ENCODE peak calls at places on chromosomes 5 and 9, in five cellular contexts. One of them, this sample, is unnamed.

GRCh38 chr5:50575745-50576144 is 90.7 kb upstream of the PARP8 start:
- DNase-seq in WTC11: no peak
- DNase-seq in activated B cell treated with CpG ODN at 0.5 μM for 24 hours: no peak
- DNase-seq in mammary epithelial cell: no peak
- DNase-seq in GM20000: no peak
- DNase-seq in this sample: no peak

GRCh38 chr5:133868946-133869674 is 99.3 kb downstream of the C5orf15 start:
- DNase-seq in WTC11: peak; percentile 74
- DNase-seq in activated B cell treated with CpG ODN at 0.5 μM for 24 hours: peak; percentile 64
- DNase-seq in GM20000: peak; percentile 79
- DNase-seq in mammary epithelial cell: peak; percentile 39
- DNase-seq in this sample: peak; percentile 84

GRCh38 chr9:108296056-108296455 is 559.7 kb downstream of the ACTL7B start:
- DNase-seq in mammary epithelial cell: peak; percentile 83
- DNase-seq in GM20000: no peak
- DNase-seq in activated B cell treated with CpG ODN at 0.5 μM for 24 hours: no peak
- DNase-seq in WTC11: no peak
- DNase-seq in this sample: no peak

GRCh38 chr9:125240649-125240999 is 519 bp downstream of the HSPA5 start:
- DNase-seq in mammary epithelial cell: peak; percentile 44
- DNase-seq in GM20000: peak; percentile 7
- DNase-seq in activated B cell treated with CpG ODN at 0.5 μM for 24 hours: no peak
- DNase-seq in WTC11: no peak
- DNase-seq in this sample: peak; percentile 12

GRCh38 chr5:155883966-155884555 is 442.9 kb upstream of the SGCD start:
- DNase-seq in GM20000: no peak
- DNase-seq in WTC11: no peak
- DNase-seq in mammary epithelial cell: no peak
- DNase-seq in activated B cell treated with CpG ODN at 0.5 μM for 24 hours: no peak
- DNase-seq in this sample: no peak

GRCh38 chr5:107621089-107621488 is 49.6 kb downstream of the EFNA5 start:
- DNase-seq in mammary epithelial cell: no peak
- DNase-seq in GM20000: no peak
- DNase-seq in WTC11: no peak
- DNase-seq in activated B cell treated with CpG ODN at 0.5 μM for 24 hours: no peak
- DNase-seq in this sample: no peak

GRCh38 chr9:87537625-87538024 is 40.0 kb downstream of the DAPK1 start:
- DNase-seq in WTC11: no peak
- DNase-seq in mammary epithelial cell: no peak
- DNase-seq in activated B cell treated with CpG ODN at 0.5 μM for 24 hours: no peak
- DNase-seq in GM20000: no peak
- DNase-seq in this sample: no peak

GRCh38 chr9:14846871-14847311 is 63.3 kb downstream of the FREM1 start:
- DNase-seq in activated B cell treated with CpG ODN at 0.5 μM for 24 hours: peak; percentile 16
- DNase-seq in GM20000: peak; percentile 63
- DNase-seq in mammary epithelial cell: peak; percentile 23
- DNase-seq in WTC11: peak; percentile 90
- DNase-seq in this sample: peak; percentile 63

GRCh38 chr5:150317048-150318003 is 14.6 kb upstream of the ARSI start:
- DNase-seq in activated B cell treated with CpG ODN at 0.5 μM for 24 hours: no peak
- DNase-seq in GM20000: no peak
- DNase-seq in mammary epithelial cell: peak; percentile 96
- DNase-seq in WTC11: no peak
- DNase-seq in this sample: peak; percentile 82

GRCh38 chr9:7963026-7963425 is 163.4 kb upstream of the DMAC1 start:
- DNase-seq in WTC11: no peak
- DNase-seq in activated B cell treated with CpG ODN at 0.5 μM for 24 hours: no peak
- DNase-seq in GM20000: no peak
- DNase-seq in mammary epithelial cell: no peak
- DNase-seq in this sample: no peak

GRCh38 chr5:1793301-1793740 is 6.3 kb downstream of the MRPL36 start:
- DNase-seq in mammary epithelial cell: no peak
- DNase-seq in GM20000: no peak
- DNase-seq in activated B cell treated with CpG ODN at 0.5 μM for 24 hours: no peak
- DNase-seq in WTC11: no peak
- DNase-seq in this sample: no peak

GRCh38 chr9:134913041-134913712 is 4.5 kb downstream of the FCN1 start:
- DNase-seq in mammary epithelial cell: no peak
- DNase-seq in WTC11: no peak
- DNase-seq in GM20000: no peak
- DNase-seq in activated B cell treated with CpG ODN at 0.5 μM for 24 hours: no peak
- DNase-seq in this sample: no peak

GRCh38 chr9:14437336-14438231 is 123.6 kb upstream of the NFIB start:
- DNase-seq in GM20000: no peak
- DNase-seq in WTC11: no peak
- DNase-seq in activated B cell treated with CpG ODN at 0.5 μM for 24 hours: no peak
- DNase-seq in mammary epithelial cell: no peak
- DNase-seq in this sample: no peak

GRCh38 chr5:68757813-68758212 is 336.0 kb upstream of the SLC30A5 start:
- DNase-seq in GM20000: no peak
- DNase-seq in activated B cell treated with CpG ODN at 0.5 μM for 24 hours: no peak
- DNase-seq in mammary epithelial cell: no peak
- DNase-seq in WTC11: no peak
- DNase-seq in this sample: no peak

GRCh38 chr5:133373121-133373870 is 239.0 kb downstream of the FSTL4 start:
- DNase-seq in mammary epithelial cell: peak; percentile 78
- DNase-seq in WTC11: no peak
- DNase-seq in activated B cell treated with CpG ODN at 0.5 μM for 24 hours: no peak
- DNase-seq in GM20000: no peak
- DNase-seq in this sample: no peak

GRCh38 chr5:17990168-17990567 is 355.9 kb downstream of the TAF11L14 start:
- DNase-seq in WTC11: no peak
- DNase-seq in activated B cell treated with CpG ODN at 0.5 μM for 24 hours: no peak
- DNase-seq in GM20000: no peak
- DNase-seq in mammary epithelial cell: no peak
- DNase-seq in this sample: no peak

GRCh38 chr9:70479880-70480291 is 65.4 kb upstream of the KLF9 start:
- DNase-seq in WTC11: peak; percentile 17
- DNase-seq in activated B cell treated with CpG ODN at 0.5 μM for 24 hours: no peak
- DNase-seq in mammary epithelial cell: no peak
- DNase-seq in GM20000: no peak
- DNase-seq in this sample: peak; percentile 43

GRCh38 chr5:98206566-98206965 is 566.9 kb upstream of the RGMB start:
- DNase-seq in mammary epithelial cell: no peak
- DNase-seq in activated B cell treated with CpG ODN at 0.5 μM for 24 hours: no peak
- DNase-seq in GM20000: no peak
- DNase-seq in WTC11: no peak
- DNase-seq in this sample: no peak

GRCh38 chr5:75048457-75048953 is 3.9 kb downstream of the GCNT4 start:
- DNase-seq in GM20000: peak; percentile 42
- DNase-seq in mammary epithelial cell: no peak
- DNase-seq in WTC11: no peak
- DNase-seq in activated B cell treated with CpG ODN at 0.5 μM for 24 hours: no peak
- DNase-seq in this sample: no peak

GRCh38 chr5:72482046-72482445 is 25.2 kb downstream of the ZNF366 start:
- DNase-seq in WTC11: no peak
- DNase-seq in activated B cell treated with CpG ODN at 0.5 μM for 24 hours: no peak
- DNase-seq in GM20000: no peak
- DNase-seq in mammary epithelial cell: no peak
- DNase-seq in this sample: no peak

GRCh38 chr9:3746296-3747275 is 220.8 kb upstream of the RFX3 start:
- DNase-seq in activated B cell treated with CpG ODN at 0.5 μM for 24 hours: no peak
- DNase-seq in GM20000: no peak
- DNase-seq in WTC11: no peak
- DNase-seq in mammary epithelial cell: peak; percentile 93
- DNase-seq in this sample: no peak

GRCh38 chr9:114389612-114390368 is 2.0 kb upstream of the AKNA start:
- DNase-seq in WTC11: no peak
- DNase-seq in mammary epithelial cell: no peak
- DNase-seq in GM20000: no peak
- DNase-seq in activated B cell treated with CpG ODN at 0.5 μM for 24 hours: no peak
- DNase-seq in this sample: no peak

GRCh38 chr9:18544456-18544855 is 70.5 kb downstream of the ADAMTSL1 start:
- DNase-seq in GM20000: no peak
- DNase-seq in mammary epithelial cell: peak; percentile 63
- DNase-seq in WTC11: no peak
- DNase-seq in activated B cell treated with CpG ODN at 0.5 μM for 24 hours: no peak
- DNase-seq in this sample: no peak

GRCh38 chr5:143033535-143034260 is 263.5 kb downstream of the ARHGAP26 start:
- DNase-seq in activated B cell treated with CpG ODN at 0.5 μM for 24 hours: no peak
- DNase-seq in mammary epithelial cell: peak; percentile 97
- DNase-seq in GM20000: no peak
- DNase-seq in WTC11: no peak
- DNase-seq in this sample: no peak

GRCh38 chr5:150593593-150593992 is 46.9 kb upstream of the SYNPO start:
- DNase-seq in WTC11: no peak
- DNase-seq in mammary epithelial cell: no peak
- DNase-seq in GM20000: no peak
- DNase-seq in activated B cell treated with CpG ODN at 0.5 μM for 24 hours: no peak
- DNase-seq in this sample: no peak

GRCh38 chr9:37998881-37999311 is 70.1 kb downstream of the SHB start:
- DNase-seq in WTC11: no peak
- DNase-seq in activated B cell treated with CpG ODN at 0.5 μM for 24 hours: no peak
- DNase-seq in GM20000: no peak
- DNase-seq in mammary epithelial cell: peak; percentile 40
- DNase-seq in this sample: no peak

GRCh38 chr5:57906637-57907036 is 424.0 kb upstream of the ACTBL2 start:
- DNase-seq in WTC11: no peak
- DNase-seq in mammary epithelial cell: no peak
- DNase-seq in GM20000: no peak
- DNase-seq in activated B cell treated with CpG ODN at 0.5 μM for 24 hours: no peak
- DNase-seq in this sample: no peak

GRCh38 chr9:83956288-83957028 is 23.6 kb downstream of the HNRNPK start:
- DNase-seq in GM20000: peak; percentile 75
- DNase-seq in mammary epithelial cell: no peak
- DNase-seq in activated B cell treated with CpG ODN at 0.5 μM for 24 hours: peak; percentile 62
- DNase-seq in WTC11: peak; percentile 66
- DNase-seq in this sample: peak; percentile 56

GRCh38 chr9:130970052-130970451 is 31.0 kb upstream of the FIBCD1 start:
- DNase-seq in GM20000: no peak
- DNase-seq in mammary epithelial cell: no peak
- DNase-seq in activated B cell treated with CpG ODN at 0.5 μM for 24 hours: no peak
- DNase-seq in WTC11: no peak
- DNase-seq in this sample: no peak

GRCh38 chr5:38603691-38604090 is 47.2 kb upstream of the LIFR start:
- DNase-seq in GM20000: no peak
- DNase-seq in WTC11: no peak
- DNase-seq in activated B cell treated with CpG ODN at 0.5 μM for 24 hours: no peak
- DNase-seq in mammary epithelial cell: no peak
- DNase-seq in this sample: no peak

GRCh38 chr5:179623001-179623905 is at the start of gene HNRNPH1:
- DNase-seq in GM20000: peak; percentile 100
- DNase-seq in activated B cell treated with CpG ODN at 0.5 μM for 24 hours: peak; percentile 93
- DNase-seq in WTC11: peak; percentile 97
- DNase-seq in mammary epithelial cell: peak; percentile 97
- DNase-seq in this sample: peak; percentile 99

GRCh38 chr5:179621551-179621971 is 1.9 kb downstream of the HNRNPH1 start:
- DNase-seq in WTC11: no peak
- DNase-seq in activated B cell treated with CpG ODN at 0.5 μM for 24 hours: no peak
- DNase-seq in GM20000: no peak
- DNase-seq in mammary epithelial cell: no peak
- DNase-seq in this sample: no peak

GRCh38 chr5:179620703-179621350 is 2.6 kb downstream of the HNRNPH1 start:
- DNase-seq in GM20000: no peak
- DNase-seq in mammary epithelial cell: peak; percentile 19
- DNase-seq in activated B cell treated with CpG ODN at 0.5 μM for 24 hours: no peak
- DNase-seq in WTC11: no peak
- DNase-seq in this sample: no peak

GRCh38 chr5:179624841-179625271 is 1.4 kb upstream of the HNRNPH1 start:
- DNase-seq in activated B cell treated with CpG ODN at 0.5 μM for 24 hours: no peak
- DNase-seq in WTC11: peak; percentile 10
- DNase-seq in mammary epithelial cell: no peak
- DNase-seq in GM20000: no peak
- DNase-seq in this sample: no peak

GRCh38 chr5:179623906-179624741 is 653 bp upstream of the HNRNPH1 start:
- DNase-seq in WTC11: peak; percentile 29
- DNase-seq in activated B cell treated with CpG ODN at 0.5 μM for 24 hours: no peak
- DNase-seq in GM20000: peak; percentile 52
- DNase-seq in mammary epithelial cell: peak; percentile 83
- DNase-seq in this sample: peak; percentile 64
- TF ChIP-seq CTCF in WTC11: no peak
- TF ChIP-seq CTCF in activated B cell treated with CpG ODN at 0.5 μM for 24 hours: no peak
- TF ChIP-seq CTCF in GM20000: no peak
- TF ChIP-seq CTCF in mammary epithelial cell: no peak
- TF ChIP-seq CTCF in this sample: peak; percentile 1

GRCh38 chr5:178115835-178116405 is 2.6 kb downstream of the N4BP3 start:
- DNase-seq in WTC11: peak; percentile 56
- DNase-seq in GM20000: no peak
- DNase-seq in mammary epithelial cell: no peak
- DNase-seq in activated B cell treated with CpG ODN at 0.5 μM for 24 hours: no peak
- DNase-seq in this sample: no peak
- TF ChIP-seq CTCF in WTC11: no peak
- TF ChIP-seq CTCF in GM20000: no peak
- TF ChIP-seq CTCF in mammary epithelial cell: no peak
- TF ChIP-seq CTCF in activated B cell treated with CpG ODN at 0.5 μM for 24 hours: no peak
- TF ChIP-seq CTCF in this sample: no peak

GRCh38 chr5:116062352-116062751 is 22.5 kb upstream of the COMMD10 start:
- DNase-seq in GM20000: no peak
- DNase-seq in activated B cell treated with CpG ODN at 0.5 μM for 24 hours: no peak
- DNase-seq in WTC11: no peak
- DNase-seq in mammary epithelial cell: no peak
- DNase-seq in this sample: no peak
- TF ChIP-seq CTCF in GM20000: no peak
- TF ChIP-seq CTCF in activated B cell treated with CpG ODN at 0.5 μM for 24 hours: no peak
- TF ChIP-seq CTCF in WTC11: no peak
- TF ChIP-seq CTCF in mammary epithelial cell: no peak
- TF ChIP-seq CTCF in this sample: no peak

DNA sequence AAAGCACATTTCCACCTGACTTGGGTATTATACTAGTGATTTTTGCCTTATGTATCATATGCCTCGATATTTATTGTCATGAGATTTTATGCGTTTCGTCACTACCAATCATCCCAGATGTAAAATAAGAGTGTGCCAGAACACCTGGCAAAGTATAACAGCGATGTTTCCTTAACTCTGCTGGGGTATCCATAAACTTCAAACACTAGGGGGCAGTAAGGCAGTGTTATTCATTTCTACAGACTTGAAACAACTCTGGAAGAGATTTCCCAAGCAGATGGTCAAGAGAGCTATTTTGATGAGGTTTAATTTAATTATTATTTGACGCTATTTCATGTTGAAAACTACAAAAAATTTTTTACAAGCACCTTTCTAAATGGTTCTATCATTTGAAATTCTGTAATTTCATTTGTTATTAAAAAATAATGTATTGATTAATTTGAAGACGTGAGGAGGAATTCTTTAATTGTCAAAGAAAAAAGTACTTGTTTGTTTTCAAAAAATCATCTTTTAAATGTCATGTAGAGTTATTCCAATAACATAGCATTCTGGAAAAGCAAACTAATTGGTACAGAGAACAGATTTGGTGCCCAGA is 388.5 kb upstream of the CTNND2 start:
- DNase-seq in activated B cell treated with CpG ODN at 0.5 μM for 24 hours: no peak
- DNase-seq in WTC11: no peak
- DNase-seq in mammary epithelial cell: peak; percentile 6
- DNase-seq in GM20000: no peak
- DNase-seq in this sample: no peak
- TF ChIP-seq CTCF in activated B cell treated with CpG ODN at 0.5 μM for 24 hours: no peak
- TF ChIP-seq CTCF in WTC11: peak; percentile 47
- TF ChIP-seq CTCF in mammary epithelial cell: peak; percentile 58
- TF ChIP-seq CTCF in GM20000: peak; percentile 4
- TF ChIP-seq CTCF in this sample: no peak

This sample was measured in Calu3.